ENCODE peak calls at places on chromosomes 16 and 17, in six cellular contexts. C is Ammon's horn, J is cardiac muscle cell, Q is myocyte, R is fibroblast of pulmonary artery, L is HuH-7. U is an unnamed sample.

GRCh38 chr16:89693289-89693731 is 6.8 kb downstream of the CDK10 start:
- DNase-seq in C (no peak), J (no peak), Q (no peak), R (no peak), L (no peak), U (no peak)

GRCh38 chr16:1613240-1613639 is 1.1 kb downstream of the CRAMP1 start:
- DNase-seq in C (no peak), J (no peak), Q (no peak), R (no peak), L (peak; percentile 8), U (no peak)

GRCh38 chr16:89944773-89945172 is 3.8 kb upstream of the DEF8 start:
- DNase-seq in C (no peak), J (no peak), Q (no peak), R (no peak), L (no peak), U (no peak)

GRCh38 chr17:64150237-64151015 is 20.5 kb upstream of the ERN1 start:
- DNase-seq in C (no peak), J (peak; percentile 66), Q (no peak), R (peak; percentile 57), L (peak; percentile 47), U (no peak)

GRCh38 chr17:79837888-79838540 is 1.2 kb downstream of the CBX4 start:
- DNase-seq in C (no peak), J (no peak), Q (no peak), R (no peak), L (no peak), U (no peak)

GRCh38 chr16:54930034-54930938 is at the start of gene IRX5:
- DNase-seq in C (peak; percentile 83), J (peak; percentile 96), Q (peak; percentile 98), R (peak; percentile 96), L (peak; percentile 88), U (peak; percentile 67)

GRCh38 chr16:48535369-48535787 is 74.6 kb downstream of the N4BP1 start:
- DNase-seq in C (no peak), J (no peak), Q (no peak), R (no peak), L (no peak), U (no peak)

GRCh38 chr17:18954321-18954720 is 2.4 kb downstream of the SLC5A10 start:
- DNase-seq in C (no peak), J (no peak), Q (no peak), R (no peak), L (no peak), U (no peak)

GRCh38 chr17:27481327-27481726 is 25.1 kb downstream of the KSR1 start:
- DNase-seq in C (no peak), J (no peak), Q (no peak), R (no peak), L (no peak), U (no peak)

GRCh38 chr17:9185142-9185541 is 163.8 kb downstream of the NTN1 start:
- DNase-seq in C (no peak), J (no peak), Q (no peak), R (no peak), L (no peak), U (no peak)

GRCh38 chr16:81243927-81244326 is 5.4 kb downstream of the BCO1 start:
- DNase-seq in C (no peak), J (no peak), Q (no peak), R (no peak), L (no peak), U (no peak)